ENCODE peak calls at places on chromosome 10, in nine cellular contexts. J is RPMI8226; V is RCC 7860; X is NCI-H2029; Q is CMK; R is activated T-helper 1 cell treated with anti-CD3 and anti-CD28 coated beads, Interleukin-12 subunit alpha, Interleukin-12 subunit beta, Interleukin-2, Interleukin-4 antibody, amounts not matched to agents 30 ng/mL and 10 ng/mL and 1 ng/mL, durations not matched to agents 14 hours and 24 hours and 36 hours; W is hepatic stellate cell; C is CD8-positive, alpha-beta memory T cell; O is T-helper 1 cell. D is an unnamed sample.

GRCh38 chr10:44512345-44513095 is 127.6 kb upstream of the CXCL12 start:
- DNase-seq in J (no peak), V (no peak), X (no peak), Q (no peak), R (no peak), W (no peak), C (no peak), O (no peak), D (no peak)

GRCh38 chr10:72204724-72205123 is 11.1 kb upstream of the ANAPC16 start:
- DNase-seq in J (no peak), V (no peak), X (no peak), Q (no peak), R (no peak), W (no peak), C (no peak), O (no peak), D (no peak)

GRCh38 chr10:87721781-87722180 is 62.1 kb downstream of the PAPSS2 start:
- DNase-seq in J (no peak), V (no peak), X (no peak), Q (no peak), R (no peak), W (no peak), C (no peak), O (no peak), D (no peak)

GRCh38 chr10:117830832-117831231 is 215.9 kb downstream of the RAB11FIP2 start:
- DNase-seq in J (no peak), V (no peak), X (no peak), Q (no peak), R (peak), W (no peak), C (no peak), O (no peak), D (no peak)

GRCh38 chr10:117391436-117392205 is 16.4 kb upstream of the PDZD8 start:
- DNase-seq in J (peak), V (no peak), X (no peak), Q (no peak), R (no peak), W (no peak), C (no peak), O (no peak), D (peak)

GRCh38 chr10:13146383-13146782 is 15.0 kb upstream of the MCM10 start:
- DNase-seq in J (no peak), V (no peak), X (no peak), Q (no peak), R (no peak), W (no peak), C (no peak), O (no peak), D (no peak)

GRCh38 chr10:99983280-99983988 is 26.3 kb downstream of the DNMBP start:
- DNase-seq in J (no peak), V (no peak), X (no peak), Q (no peak), R (no peak), W (peak), C (no peak), O (no peak), D (peak)

GRCh38 chr10:63698815-63699205 is 177.6 kb downstream of the REEP3 start:
- DNase-seq in J (no peak), V (no peak), X (no peak), Q (no peak), R (no peak), W (no peak), C (no peak), O (no peak), D (no peak)

GRCh38 chr10:62554632-62555199 is 180.5 kb downstream of the ZNF365 start:
- DNase-seq in J (peak), V (peak), X (no peak), Q (no peak), R (no peak), W (peak), C (no peak), O (no peak), D (peak)

GRCh38 chr10:4407783-4408182 is 418.2 kb upstream of the AKR1E2 start:
- DNase-seq in J (no peak), V (peak), X (no peak), Q (no peak), R (no peak), W (peak), C (no peak), O (no peak), D (no peak)

GRCh38 chr10:33353334-33353733 is 18.9 kb upstream of the NRP1 start:
- DNase-seq in J (no peak), V (no peak), X (no peak), Q (no peak), R (no peak), W (no peak), C (no peak), O (no peak), D (no peak)

GRCh38 chr10:107244122-107244521 is 79.6 kb upstream of the SORCS1 start:
- DNase-seq in J (no peak), V (no peak), X (no peak), Q (no peak), R (no peak), W (no peak), C (no peak), O (no peak), D (no peak)

GRCh38 chr10:129038490-129039011 is 428.5 kb upstream of the MGMT start:
- DNase-seq in J (no peak), V (no peak), X (no peak), Q (no peak), R (no peak), W (no peak), C (no peak), O (no peak), D (no peak)

GRCh38 chr10:47450442-47450841 is 33.5 kb downstream of the ANXA8 start:
- DNase-seq in J (no peak), V (no peak), X (no peak), Q (no peak), R (no peak), W (no peak), C (no peak), O (no peak), D (no peak)

GRCh38 chr10:25547391-25547790 is 372.6 kb downstream of the GPR158 start:
- DNase-seq in J (no peak), V (no peak), X (no peak), Q (no peak), R (no peak), W (no peak), C (no peak), O (no peak), D (no peak)

GRCh38 chr10:78312197-78313046 is 278.8 kb downstream of the RPS24 start:
- DNase-seq in J (no peak), V (no peak), X (no peak), Q (no peak), R (no peak), W (peak), C (no peak), O (no peak), D (no peak)

GRCh38 chr10:86001521-86001920 is 365.1 kb downstream of the GRID1 start:
- DNase-seq in J (no peak), V (no peak), X (no peak), Q (no peak), R (no peak), W (no peak), C (no peak), O (no peak), D (no peak)

GRCh38 chr10:17200885-17201164 is 647 bp downstream of the TRDMT1 start:
- DNase-seq in J (peak), V (peak), X (no peak), Q (no peak), R (no peak), W (peak), C (no peak), O (no peak), D (peak)

GRCh38 chr10:94963901-94964300 is 25.4 kb downstream of the CYP2C9 start:
- DNase-seq in J (peak), V (peak), X (peak), Q (no peak), R (no peak), W (peak), C (no peak), O (no peak), D (no peak)

GRCh38 chr10:4526426-4526825 is 299.6 kb upstream of the AKR1E2 start:
- DNase-seq in J (no peak), V (no peak), X (no peak), Q (no peak), R (no peak), W (no peak), C (no peak), O (no peak), D (no peak)

GRCh38 chr10:59736749-59737148 is 16.5 kb downstream of the MRLN start:
- DNase-seq in J (no peak), V (no peak), X (no peak), Q (no peak), R (no peak), W (no peak), C (no peak), O (no peak), D (no peak)

GRCh38 chr10:70115948-70116682 is 16.5 kb downstream of the AIFM2 start:
- DNase-seq in J (peak), V (peak), X (peak), Q (no peak), R (peak), W (peak), C (peak), O (peak), D (peak)

GRCh38 chr10:87093461-87094372 is 926 bp downstream of the GLUD1 start:
- DNase-seq in J (peak), V (peak), X (no peak), Q (no peak), R (peak), W (peak), C (peak), O (peak), D (peak)